ENCODE peak calls at places on chromosomes 5 and 9, in six cellular contexts. One of them, this sample, is unnamed.

GRCh38 chr9:22010881-22011625 is 1.9 kb upstream of the CDKN2B start:
- DNase-seq in bronchial epithelial cell: no peak
- DNase-seq in psoas muscle: no peak
- DNase-seq in right lobe of liver: no peak
- DNase-seq in IMR-90: peak; percentile 47
- DNase-seq in AG10803: no peak
- DNase-seq in this sample: no peak

GRCh38 chr5:10688651-10689171 is 72.3 kb downstream of the DAP start:
- DNase-seq in IMR-90: no peak
- DNase-seq in AG10803: no peak
- DNase-seq in right lobe of liver: no peak
- DNase-seq in psoas muscle: no peak
- DNase-seq in bronchial epithelial cell: no peak
- DNase-seq in this sample: no peak

GRCh38 chr9:101737705-101738565 is 512 bp downstream of the GRIN3A start:
- DNase-seq in AG10803: no peak
- DNase-seq in bronchial epithelial cell: no peak
- DNase-seq in IMR-90: no peak
- DNase-seq in right lobe of liver: peak; percentile 64
- DNase-seq in psoas muscle: no peak
- DNase-seq in this sample: no peak

GRCh38 chr5:1319436-1320343 is 24.8 kb upstream of the TERT start:
- DNase-seq in AG10803: no peak
- DNase-seq in right lobe of liver: no peak
- DNase-seq in IMR-90: no peak
- DNase-seq in bronchial epithelial cell: no peak
- DNase-seq in psoas muscle: no peak
- DNase-seq in this sample: no peak

GRCh38 chr5:152246401-152246800 is 158.7 kb downstream of the NMUR2 start:
- DNase-seq in right lobe of liver: no peak
- DNase-seq in bronchial epithelial cell: peak; percentile 20
- DNase-seq in AG10803: no peak
- DNase-seq in IMR-90: peak; percentile 3
- DNase-seq in psoas muscle: no peak
- DNase-seq in this sample: no peak

GRCh38 chr5:127076730-127077129 is 3.4 kb upstream of the C5orf63 start:
- DNase-seq in bronchial epithelial cell: peak; percentile 40
- DNase-seq in IMR-90: peak; percentile 53
- DNase-seq in AG10803: peak; percentile 8
- DNase-seq in psoas muscle: no peak
- DNase-seq in right lobe of liver: no peak
- DNase-seq in this sample: no peak

GRCh38 chr5:154165886-154166285 is 24.6 kb upstream of the GALNT10 start:
- DNase-seq in IMR-90: no peak
- DNase-seq in bronchial epithelial cell: no peak
- DNase-seq in AG10803: no peak
- DNase-seq in psoas muscle: no peak
- DNase-seq in right lobe of liver: no peak
- DNase-seq in this sample: no peak

GRCh38 chr5:169847519-169847918 is 132.8 kb downstream of the INSYN2B start:
- DNase-seq in AG10803: no peak
- DNase-seq in IMR-90: no peak
- DNase-seq in psoas muscle: no peak
- DNase-seq in right lobe of liver: no peak
- DNase-seq in bronchial epithelial cell: no peak
- DNase-seq in this sample: no peak

GRCh38 chr5:94551858-94552257 is 66.5 kb downstream of the KIAA0825 start:
- DNase-seq in right lobe of liver: no peak
- DNase-seq in AG10803: no peak
- DNase-seq in bronchial epithelial cell: no peak
- DNase-seq in IMR-90: no peak
- DNase-seq in psoas muscle: no peak
- DNase-seq in this sample: no peak

GRCh38 chr9:6996061-6996854 is 238.5 kb downstream of the KDM4C start:
- DNase-seq in IMR-90: no peak
- DNase-seq in AG10803: no peak
- DNase-seq in right lobe of liver: no peak
- DNase-seq in bronchial epithelial cell: no peak
- DNase-seq in psoas muscle: no peak
- DNase-seq in this sample: no peak

GRCh38 chr5:1189269-1189668 is 12.1 kb upstream of the SLC6A19 start:
- DNase-seq in right lobe of liver: no peak
- DNase-seq in psoas muscle: no peak
- DNase-seq in AG10803: no peak
- DNase-seq in bronchial epithelial cell: no peak
- DNase-seq in IMR-90: no peak
- DNase-seq in this sample: no peak

GRCh38 chr5:10279328-10279727 is 28.4 kb downstream of the CMBL start:
- DNase-seq in bronchial epithelial cell: no peak
- DNase-seq in AG10803: no peak
- DNase-seq in IMR-90: no peak
- DNase-seq in right lobe of liver: no peak
- DNase-seq in psoas muscle: no peak
- DNase-seq in this sample: no peak

GRCh38 chr5:3428355-3428754 is 167.3 kb upstream of the IRX1 start:
- DNase-seq in IMR-90: no peak
- DNase-seq in psoas muscle: no peak
- DNase-seq in AG10803: no peak
- DNase-seq in bronchial epithelial cell: no peak
- DNase-seq in right lobe of liver: no peak
- DNase-seq in this sample: no peak

GRCh38 chr5:139474815-139475791 is 4.3 kb downstream of the SMIM33 start:
- DNase-seq in AG10803: peak; percentile 76
- DNase-seq in right lobe of liver: no peak
- DNase-seq in psoas muscle: no peak
- DNase-seq in IMR-90: peak; percentile 87
- DNase-seq in bronchial epithelial cell: peak; percentile 53
- DNase-seq in this sample: peak; percentile 43

GRCh38 chr9:99866398-99866797 is 40.1 kb upstream of the STX17 start:
- DNase-seq in right lobe of liver: no peak
- DNase-seq in bronchial epithelial cell: no peak
- DNase-seq in AG10803: no peak
- DNase-seq in psoas muscle: no peak
- DNase-seq in IMR-90: no peak
- DNase-seq in this sample: no peak

GRCh38 chr5:111168608-111169007 is 55.6 kb upstream of the CAMK4 start:
- DNase-seq in IMR-90: no peak
- DNase-seq in bronchial epithelial cell: no peak
- DNase-seq in AG10803: no peak
- DNase-seq in psoas muscle: no peak
- DNase-seq in right lobe of liver: no peak
- DNase-seq in this sample: no peak

GRCh38 chr9:106069241-106069640 is 374.9 kb downstream of the TMEM38B start:
- DNase-seq in psoas muscle: no peak
- DNase-seq in IMR-90: no peak
- DNase-seq in AG10803: no peak
- DNase-seq in bronchial epithelial cell: no peak
- DNase-seq in right lobe of liver: no peak
- DNase-seq in this sample: no peak

GRCh38 chr9:136401173-136401922 is 1.4 kb upstream of the SNAPC4 start:
- DNase-seq in IMR-90: peak; percentile 25
- DNase-seq in bronchial epithelial cell: no peak
- DNase-seq in psoas muscle: no peak
- DNase-seq in right lobe of liver: no peak
- DNase-seq in AG10803: no peak
- DNase-seq in this sample: no peak

GRCh38 chr5:53360811-53361210 is 119.6 kb upstream of the FST start:
- DNase-seq in IMR-90: peak; percentile 94
- DNase-seq in AG10803: peak; percentile 82
- DNase-seq in psoas muscle: no peak
- DNase-seq in bronchial epithelial cell: peak; percentile 95
- DNase-seq in right lobe of liver: no peak
- DNase-seq in this sample: peak; percentile 75

GRCh38 chr9:91407580-91408275 is 15.9 kb downstream of the NFIL3 start:
- DNase-seq in AG10803: no peak
- DNase-seq in right lobe of liver: no peak
- DNase-seq in IMR-90: no peak
- DNase-seq in psoas muscle: peak; percentile 48
- DNase-seq in bronchial epithelial cell: no peak
- DNase-seq in this sample: peak; percentile 5

GRCh38 chr5:9183306-9183705 is 362.6 kb downstream of the SEMA5A start:
- DNase-seq in IMR-90: no peak
- DNase-seq in right lobe of liver: no peak
- DNase-seq in AG10803: no peak
- DNase-seq in bronchial epithelial cell: no peak
- DNase-seq in psoas muscle: no peak
- DNase-seq in this sample: no peak

GRCh38 chr9:69549310-69550202 is 122.6 kb downstream of the APBA1 start:
- DNase-seq in psoas muscle: no peak
- DNase-seq in right lobe of liver: no peak
- DNase-seq in AG10803: peak; percentile 56
- DNase-seq in IMR-90: peak; percentile 61
- DNase-seq in bronchial epithelial cell: peak; percentile 54
- DNase-seq in this sample: peak; percentile 11

GRCh38 chr9:110126986-110127864 is 80.7 kb downstream of the C9orf152 start:
- DNase-seq in bronchial epithelial cell: no peak
- DNase-seq in IMR-90: peak; percentile 89
- DNase-seq in AG10803: peak; percentile 34
- DNase-seq in right lobe of liver: peak; percentile 50
- DNase-seq in psoas muscle: peak; percentile 63
- DNase-seq in this sample: no peak

GRCh38 chr5:160906077-160906476 is 54.1 kb upstream of the ATP10B start:
- DNase-seq in psoas muscle: no peak
- DNase-seq in AG10803: no peak
- DNase-seq in bronchial epithelial cell: no peak
- DNase-seq in IMR-90: no peak
- DNase-seq in right lobe of liver: no peak
- DNase-seq in this sample: no peak

GRCh38 chr5:33305530-33305929 is 135.2 kb upstream of the TARS1 start:
- DNase-seq in right lobe of liver: no peak
- DNase-seq in IMR-90: no peak
- DNase-seq in bronchial epithelial cell: no peak
- DNase-seq in AG10803: no peak
- DNase-seq in psoas muscle: no peak
- DNase-seq in this sample: no peak

GRCh38 chr5:33300209-33300742 is 140.5 kb upstream of the TARS1 start:
- DNase-seq in IMR-90: no peak
- DNase-seq in right lobe of liver: no peak
- DNase-seq in psoas muscle: no peak
- DNase-seq in AG10803: peak; percentile 26
- DNase-seq in bronchial epithelial cell: peak; percentile 8
- DNase-seq in this sample: no peak

GRCh38 chr5:33297760-33298216 is 143.0 kb upstream of the TARS1 start:
- DNase-seq in bronchial epithelial cell: no peak
- DNase-seq in psoas muscle: no peak
- DNase-seq in IMR-90: no peak
- DNase-seq in right lobe of liver: no peak
- DNase-seq in AG10803: no peak
- DNase-seq in this sample: no peak

GRCh38 chr5:33303696-33304095 is 137.1 kb upstream of the TARS1 start:
- DNase-seq in IMR-90: no peak
- DNase-seq in psoas muscle: no peak
- DNase-seq in bronchial epithelial cell: no peak
- DNase-seq in AG10803: no peak
- DNase-seq in right lobe of liver: no peak
- DNase-seq in this sample: no peak

DNA sequence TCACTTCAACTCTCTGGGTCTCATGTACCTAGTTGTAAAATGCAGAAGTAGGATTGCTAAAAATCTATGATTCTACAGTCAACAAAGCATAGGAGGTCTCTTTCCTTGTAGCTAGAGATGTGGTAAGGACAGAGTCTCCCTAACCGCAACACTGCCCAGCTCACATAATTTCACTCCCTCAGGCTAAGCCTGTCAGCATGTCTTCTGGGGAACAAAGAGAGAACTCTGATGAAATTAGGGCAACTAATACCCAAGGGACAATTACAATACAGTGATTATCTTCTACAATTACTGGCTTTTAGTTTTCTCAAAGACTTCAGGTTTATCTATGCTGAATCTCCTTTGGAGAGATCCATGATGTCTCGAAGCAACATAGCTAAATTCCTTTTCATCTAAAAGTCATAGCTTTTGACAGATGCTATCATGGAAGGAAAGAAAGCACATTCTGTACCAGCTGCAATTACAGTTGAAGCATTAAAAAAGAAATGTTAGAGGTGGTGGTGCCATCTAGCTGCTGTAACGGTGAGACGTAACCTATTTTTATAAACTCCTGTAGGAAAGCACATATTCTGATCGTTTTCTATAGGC is 141.1 kb upstream of the TARS1 start:
- DNase-seq in bronchial epithelial cell: peak; percentile 78
- DNase-seq in right lobe of liver: no peak
- DNase-seq in psoas muscle: no peak
- DNase-seq in AG10803: peak; percentile 80
- DNase-seq in IMR-90: peak; percentile 71
- DNase-seq in this sample: peak; percentile 69
- TF ChIP-seq CTCF in bronchial epithelial cell: peak; percentile 51
- TF ChIP-seq CTCF in right lobe of liver: peak; percentile 53
- TF ChIP-seq CTCF in psoas muscle: peak; percentile 58
- TF ChIP-seq CTCF in AG10803: peak; percentile 57
- TF ChIP-seq CTCF in IMR-90: peak; percentile 56
- TF ChIP-seq CTCF in this sample: peak; percentile 78

DNA sequence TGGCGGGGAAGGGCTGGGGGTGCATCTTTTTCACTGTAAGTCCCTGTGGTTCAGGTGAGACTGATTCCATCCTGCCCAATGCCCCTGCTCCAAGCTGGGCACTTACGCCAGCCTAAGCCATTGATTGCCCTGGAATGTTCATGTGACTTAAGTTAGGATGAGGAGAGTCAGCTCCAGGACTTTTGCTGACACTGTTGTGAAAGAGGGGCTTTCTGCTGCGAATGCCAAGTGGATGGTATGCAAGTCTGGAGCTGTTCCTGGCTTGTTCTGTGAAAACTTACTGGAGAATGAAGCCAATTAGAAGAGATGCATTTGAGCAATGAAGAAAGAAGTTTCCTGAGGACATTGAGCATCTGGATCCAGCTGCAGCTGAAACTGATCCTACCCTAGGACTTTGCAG is 61.2 kb upstream of the ZFR start:
- DNase-seq in psoas muscle: peak; percentile 28
- DNase-seq in right lobe of liver: no peak
- DNase-seq in AG10803: peak; percentile 96
- DNase-seq in IMR-90: peak; percentile 63
- DNase-seq in bronchial epithelial cell: peak; percentile 81
- DNase-seq in this sample: peak; percentile 34
- TF ChIP-seq CTCF in psoas muscle: no peak
- TF ChIP-seq CTCF in right lobe of liver: no peak
- TF ChIP-seq CTCF in AG10803: no peak
- TF ChIP-seq CTCF in IMR-90: no peak
- TF ChIP-seq CTCF in bronchial epithelial cell: no peak
- TF ChIP-seq CTCF in this sample: no peak

GRCh38 chr5:61251874-61252642 is 80.0 kb upstream of the ZSWIM6 start:
- DNase-seq in AG10803: no peak
- DNase-seq in IMR-90: no peak
- DNase-seq in bronchial epithelial cell: no peak
- DNase-seq in right lobe of liver: no peak
- DNase-seq in psoas muscle: no peak
- DNase-seq in this sample: no peak
- TF ChIP-seq CTCF in AG10803: no peak
- TF ChIP-seq CTCF in IMR-90: no peak
- TF ChIP-seq CTCF in bronchial epithelial cell: no peak
- TF ChIP-seq CTCF in right lobe of liver: no peak
- TF ChIP-seq CTCF in psoas muscle: no peak
- TF ChIP-seq CTCF in this sample: no peak

DNA sequence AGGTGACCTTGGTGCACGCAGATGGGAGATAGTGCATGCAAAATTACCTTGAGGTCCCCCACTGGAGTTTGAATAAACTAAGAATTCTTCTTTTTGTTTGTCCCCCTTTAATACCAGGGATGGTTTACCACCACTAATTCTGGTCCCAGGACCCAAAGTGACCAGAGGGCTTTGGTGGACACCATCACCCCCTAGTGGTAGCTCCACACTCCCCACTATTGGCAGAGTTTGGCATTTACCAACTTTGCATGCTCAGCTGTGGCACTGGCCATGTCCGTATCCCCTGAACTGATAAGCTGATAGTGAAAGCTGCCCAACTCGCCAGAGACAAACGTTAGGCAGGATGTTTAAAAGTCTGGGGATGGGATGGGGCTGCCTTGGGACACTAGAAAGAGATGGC is 3.3 kb downstream of the ASTN2 start:
- DNase-seq in IMR-90: peak; percentile 6
- DNase-seq in psoas muscle: no peak
- DNase-seq in bronchial epithelial cell: peak; percentile 34
- DNase-seq in right lobe of liver: peak; percentile 28
- DNase-seq in AG10803: peak; percentile 1
- DNase-seq in this sample: no peak
- TF ChIP-seq CTCF in IMR-90: peak; percentile 54
- TF ChIP-seq CTCF in psoas muscle: peak; percentile 49
- TF ChIP-seq CTCF in bronchial epithelial cell: peak; percentile 80
- TF ChIP-seq CTCF in right lobe of liver: peak; percentile 50
- TF ChIP-seq CTCF in AG10803: peak; percentile 59
- TF ChIP-seq CTCF in this sample: peak; percentile 53